ENCODE peak calls at places on chromosomes 1 and 21, in nine cellular contexts. Q is Kasumi-1; W is Caco-2; Y is CD8-positive, alpha-beta T cell; H is activated CD4-positive, alpha-beta T cell treated with anti-CD3 and anti-CD28 coated beads for 24 hours; P is NCI-H1105; G is C1 segment of cervical spinal cord; F is COR-L47; N is tibial artery. B is an unnamed sample.

GRCh38 chr21:25733859-25734653 is 648 bp downstream of the ATP5PF start:
- DNase-seq in Q (peak; percentile 47), W (peak; percentile 17), Y (no peak), H (peak; percentile 23), P (no peak), G (no peak), F (no peak), N (no peak), B (peak; percentile 20)

GRCh38 chr1:16727190-16728111 is 12.9 kb upstream of the RNU1-4 start:
- DNase-seq in Q (peak; percentile 45), W (no peak), Y (peak; percentile 59), H (peak; percentile 48), P (no peak), G (no peak), F (no peak), N (peak; percentile 26), B (peak; percentile 78)

GRCh38 chr1:113929750-113930498 is 800 bp downstream of the HIPK1 start:
- DNase-seq in Q (no peak), W (peak; percentile 49), Y (peak; percentile 71), H (peak; percentile 35), P (peak; percentile 20), G (no peak), F (no peak), N (peak; percentile 41), B (peak; percentile 48)

GRCh38 chr1:228986093-228986904 is 251.0 kb downstream of the RHOU start:
- DNase-seq in Q (peak; percentile 36), W (no peak), Y (no peak), H (no peak), P (peak; percentile 19), G (peak; percentile 58), F (peak; percentile 9), N (peak; percentile 71), B (no peak)

GRCh38 chr1:92701147-92701546 is 83.8 kb downstream of the EVI5 start:
- DNase-seq in Q (no peak), W (peak; percentile 12), Y (no peak), H (no peak), P (no peak), G (no peak), F (no peak), N (no peak), B (no peak)

GRCh38 chr1:60833173-60833572 is 249.2 kb upstream of the NFIA start:
- DNase-seq in Q (no peak), W (no peak), Y (no peak), H (no peak), P (no peak), G (no peak), F (no peak), N (no peak), B (no peak)

GRCh38 chr1:54485417-54485816 is 62.6 kb upstream of the ACOT11 start:
- DNase-seq in Q (peak; percentile 37), W (no peak), Y (no peak), H (no peak), P (no peak), G (no peak), F (no peak), N (no peak), B (no peak)

GRCh38 chr1:8423702-8424538 is 106.0 kb downstream of the SLC45A1 start:
- DNase-seq in Q (peak; percentile 48), W (peak; percentile 75), Y (peak; percentile 74), H (peak; percentile 23), P (peak; percentile 78), G (peak; percentile 66), F (peak; percentile 62), N (peak; percentile 58), B (peak; percentile 45)

GRCh38 chr1:11794446-11795237 is 11.1 kb downstream of the MTHFR start:
- DNase-seq in Q (no peak), W (no peak), Y (no peak), H (no peak), P (no peak), G (no peak), F (no peak), N (no peak), B (no peak)

GRCh38 chr1:160403244-160403643 is 2.9 kb downstream of the VANGL2 start:
- DNase-seq in Q (no peak), W (no peak), Y (peak; percentile 23), H (no peak), P (no peak), G (no peak), F (no peak), N (no peak), B (no peak)

GRCh38 chr1:39852214-39852791 is 31.0 kb downstream of the TRIT1 start:
- DNase-seq in Q (no peak), W (peak; percentile 42), Y (no peak), H (no peak), P (peak; percentile 55), G (no peak), F (no peak), N (no peak), B (peak; percentile 54)

GRCh38 chr1:37763791-37764741 is 854 bp downstream of the EPHA10 start:
- DNase-seq in Q (peak; percentile 41), W (peak; percentile 71), Y (no peak), H (peak; percentile 29), P (no peak), G (no peak), F (no peak), N (no peak), B (peak; percentile 7)

GRCh38 chr1:224594360-224594759 is 21.8 kb upstream of the CNIH3 start:
- DNase-seq in Q (no peak), W (no peak), Y (no peak), H (no peak), P (no peak), G (no peak), F (no peak), N (no peak), B (no peak)

GRCh38 chr1:2003564-2004131 is at the start of gene CFAP74:
- DNase-seq in Q (no peak), W (peak; percentile 83), Y (no peak), H (no peak), P (peak; percentile 77), G (peak; percentile 54), F (no peak), N (no peak), B (peak; percentile 16)

GRCh38 chr1:119779869-119780356 is 11.2 kb upstream of the HMGCS2 start:
- DNase-seq in Q (no peak), W (no peak), Y (no peak), H (no peak), P (peak; percentile 78), G (no peak), F (no peak), N (no peak), B (no peak)